ENCODE peak calls at places on chromosomes 12 and 14, in ten cellular contexts. V is cardiac muscle cell, L is LNCaP clone FGC, N is tibial nerve, U is fibroblast of the aortic adventitia, K is mucosa of descending colon, B is HCT116, F is Karpas-422, Q is HL-60, S is uterus. M is an unnamed sample.

GRCh38 chr14:50335389-50335788 is 23.3 kb downstream of the DMAC2L start:
- DNase-seq in Q (no peak), V (peak), N (peak), K (no peak), F (no peak), U (peak), B (no peak), S (peak), L (peak), M (no peak)

GRCh38 chr12:3101309-3102022 is 24.3 kb downstream of the TSPAN9 start:
- DNase-seq in N (no peak), L (no peak), U (peak), V (peak), F (no peak), Q (no peak), K (no peak), S (peak), B (no peak), M (no peak)

GRCh38 chr14:73718742-73719251 is 4.6 kb upstream of the PNMA1 start:
- DNase-seq in V (no peak), K (no peak), N (no peak), U (no peak), S (peak), B (no peak), L (no peak), Q (no peak), F (no peak), M (no peak)

GRCh38 chr12:31323466-31324115 is 2.4 kb downstream of the SINHCAF start:
- DNase-seq in N (peak), B (no peak), F (peak), L (no peak), K (peak), S (no peak), U (no peak), V (peak), Q (peak), M (no peak)

GRCh38 chr12:55698241-55698955 is 9.3 kb downstream of the ITGA7 start:
- DNase-seq in L (no peak), Q (no peak), B (no peak), S (peak), K (no peak), F (no peak), N (no peak), U (no peak), V (no peak), M (no peak)

GRCh38 chr12:48826209-48826855 is 8.0 kb downstream of the CACNB3 start:
- DNase-seq in S (no peak), V (no peak), F (peak), Q (no peak), N (no peak), U (no peak), K (no peak), L (no peak), B (no peak), M (no peak)

GRCh38 chr12:12915654-12916053 is 24.3 kb downstream of the GPRC5A start:
- DNase-seq in S (no peak), F (no peak), L (no peak), N (no peak), Q (no peak), B (no peak), V (no peak), U (no peak), K (no peak), M (no peak)

GRCh38 chr12:2652011-2652400 is 142.8 kb upstream of the FKBP4 start:
- DNase-seq in S (no peak), K (no peak), U (no peak), N (no peak), F (no peak), Q (no peak), B (no peak), L (no peak), V (no peak), M (no peak)

GRCh38 chr14:100578552-100578951 is 8.7 kb downstream of the BEGAIN start:
- DNase-seq in U (no peak), K (no peak), S (no peak), Q (no peak), L (no peak), F (no peak), B (no peak), N (no peak), V (peak), M (no peak)

GRCh38 chr12:6091786-6092566 is 32.5 kb downstream of the VWF start:
- DNase-seq in V (no peak), L (no peak), N (no peak), S (no peak), F (no peak), B (no peak), U (no peak), Q (no peak), K (no peak), M (no peak)

GRCh38 chr12:7319934-7320333 is 16.1 kb downstream of the ACSM4 start:
- DNase-seq in B (no peak), V (no peak), L (no peak), S (no peak), U (no peak), K (no peak), Q (no peak), N (no peak), F (peak), M (no peak)

GRCh38 chr12:82529954-82530353 is 156.8 kb upstream of the TMTC2 start:
- DNase-seq in B (no peak), V (no peak), L (no peak), N (no peak), F (no peak), Q (no peak), U (no peak), S (no peak), K (no peak), M (no peak)

GRCh38 chr14:95458459-95458858 is 58.0 kb downstream of the SYNE3 start:
- DNase-seq in Q (no peak), B (no peak), S (no peak), V (no peak), L (no peak), K (peak), N (no peak), U (no peak), F (no peak), M (no peak)

GRCh38 chr12:227286-227915 is 13.4 kb upstream of the SLC6A12 start:
- DNase-seq in B (no peak), N (no peak), Q (no peak), U (no peak), L (no peak), K (no peak), S (peak), F (no peak), V (no peak), M (no peak)

GRCh38 chr12:40208707-40209106 is 16.1 kb upstream of the LRRK2 start:
- DNase-seq in N (peak), U (no peak), S (no peak), V (no peak), Q (peak), L (no peak), F (no peak), B (no peak), K (no peak), M (no peak)

GRCh38 chr14:55600784-55601561 is 21.0 kb downstream of the KTN1 start:
- DNase-seq in S (no peak), F (no peak), N (no peak), K (no peak), B (no peak), V (peak), L (no peak), Q (no peak), U (peak), M (no peak)

GRCh38 chr12:8712572-8712971 is 14.8 kb downstream of the RIMKLB start:
- DNase-seq in V (no peak), U (no peak), K (no peak), S (no peak), L (no peak), F (no peak), N (no peak), B (no peak), Q (no peak), M (no peak)

GRCh38 chr12:61694214-61694613 is 566.0 kb upstream of the USP15 start:
- DNase-seq in N (no peak), U (no peak), K (no peak), Q (no peak), S (no peak), F (no peak), B (no peak), V (no peak), L (no peak), M (no peak)

GRCh38 chr12:113436993-113437728 is 15.0 kb downstream of the SDSL start:
- DNase-seq in S (no peak), L (no peak), V (no peak), U (no peak), K (no peak), B (no peak), N (no peak), Q (no peak), F (no peak), M (no peak)

GRCh38 chr12:41967668-41968649 is 176.7 kb downstream of the GXYLT1 start:
- DNase-seq in V (peak), Q (no peak), K (no peak), U (no peak), L (no peak), B (no peak), N (no peak), S (no peak), F (no peak), M (no peak)

GRCh38 chr12:11861155-11861863 is 209.4 kb upstream of the BCL2L14 start:
- DNase-seq in S (no peak), F (no peak), B (no peak), K (no peak), U (no peak), N (no peak), Q (no peak), L (no peak), V (no peak), M (no peak)

GRCh38 chr12:57592551-57593165 is 1.7 kb downstream of the PIP4K2C start:
- DNase-seq in F (no peak), S (no peak), N (no peak), B (no peak), V (no peak), K (no peak), U (no peak), L (no peak), Q (no peak), M (no peak)

GRCh38 chr12:43882578-43883178 is 46.8 kb downstream of the TMEM117 start:
- DNase-seq in N (peak), F (peak), Q (peak), L (peak), U (peak), K (no peak), S (no peak), B (peak), V (peak), M (no peak)

GRCh38 chr14:68135028-68135427 is 315.4 kb downstream of the RAD51B start:
- DNase-seq in L (no peak), V (no peak), Q (no peak), S (no peak), N (no peak), B (no peak), F (no peak), K (no peak), U (no peak), M (no peak)

GRCh38 chr12:27474344-27474743 is 27.8 kb downstream of the SMCO2 start:
- DNase-seq in V (peak), Q (no peak), K (no peak), L (no peak), F (peak), S (no peak), B (no peak), N (no peak), U (peak), M (no peak)

GRCh38 chr12:113231275-113232231 is 10.3 kb downstream of the TPCN1 start:
- DNase-seq in B (peak), Q (no peak), F (no peak), K (no peak), L (no peak), S (no peak), V (peak), N (no peak), U (peak), M (no peak)

GRCh38 chr14:98136420-98136819 is 1135.6 kb downstream of the BCL11B start:
- DNase-seq in Q (no peak), S (no peak), B (no peak), V (no peak), F (no peak), N (no peak), U (no peak), K (no peak), L (no peak), M (no peak)

GRCh38 chr14:53808042-53808441 is 148.6 kb downstream of the BMP4 start:
- DNase-seq in V (no peak), U (no peak), N (no peak), K (no peak), Q (no peak), S (no peak), F (no peak), B (no peak), L (no peak), M (no peak)

GRCh38 chr14:74475678-74476077 is 17.4 kb downstream of the NPC2 start:
- DNase-seq in Q (no peak), U (peak), F (no peak), L (no peak), S (no peak), V (peak), K (no peak), B (no peak), N (no peak), M (no peak)

GRCh38 chr12:120836119-120836684 is 68.0 kb downstream of the SPPL3 start:
- DNase-seq in Q (no peak), S (no peak), V (no peak), B (no peak), L (peak), F (no peak), N (no peak), K (no peak), U (no peak), M (no peak)

GRCh38 chr14:101817511-101818001 is 56.0 kb downstream of the PPP2R5C start:
- DNase-seq in V (no peak), K (no peak), S (no peak), Q (no peak), F (no peak), N (no peak), L (no peak), U (no peak), B (no peak), M (no peak)

DNA sequence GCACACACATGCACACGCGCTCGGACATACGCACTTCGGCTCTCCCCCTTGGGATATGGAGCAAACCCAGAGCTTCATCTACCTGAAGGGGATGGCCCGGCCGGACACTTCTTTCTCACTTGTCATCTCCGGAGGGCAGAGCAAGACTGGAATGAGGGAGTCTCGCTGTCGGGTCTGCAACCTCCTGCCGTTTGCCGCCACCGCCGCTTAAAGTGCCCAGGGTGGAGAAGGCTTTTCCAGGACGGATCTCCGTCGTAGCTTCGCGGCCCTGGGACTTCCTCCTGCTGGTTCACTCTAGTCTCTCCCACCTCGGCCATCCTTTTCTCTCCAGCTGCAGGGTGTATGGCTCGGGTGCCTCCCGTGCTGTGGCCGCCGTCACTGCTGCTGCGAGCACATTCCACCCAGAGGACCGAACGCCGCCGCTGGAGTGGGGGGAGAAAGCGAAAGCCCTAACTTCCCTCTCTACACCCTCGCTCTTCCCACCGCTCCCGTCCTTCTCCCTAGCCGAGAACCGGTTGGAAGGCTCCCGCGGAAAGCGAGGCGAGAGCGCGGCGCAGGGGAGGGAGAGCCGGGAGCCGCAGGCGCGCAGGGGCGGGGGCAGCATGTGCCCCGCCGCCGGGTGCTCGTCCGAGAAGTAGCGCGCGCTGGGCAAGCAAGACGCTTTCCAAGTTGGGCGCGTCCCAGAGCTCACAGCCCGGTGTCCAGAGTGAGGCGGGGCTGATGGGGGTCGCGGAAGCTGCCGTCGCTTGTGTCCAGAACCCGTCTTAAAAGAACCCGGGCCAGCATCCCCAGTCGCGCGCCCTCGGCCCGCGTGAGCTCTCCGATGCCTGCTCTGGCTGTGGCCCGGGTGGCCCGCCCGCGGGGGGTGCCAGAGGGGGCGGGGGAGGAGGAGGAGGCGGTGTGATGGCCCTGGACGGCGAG is at the start of gene TRHDE:
- DNase-seq in N (no peak), V (peak), L (no peak), K (no peak), U (peak), B (no peak), F (no peak), Q (peak), S (peak), M (no peak)
- H3K4me3 ChIP-seq in N (peak), V (peak), L (peak), K (no peak), U (peak), B (peak), F (no peak), Q (peak), S (peak), M (peak)

DNA sequence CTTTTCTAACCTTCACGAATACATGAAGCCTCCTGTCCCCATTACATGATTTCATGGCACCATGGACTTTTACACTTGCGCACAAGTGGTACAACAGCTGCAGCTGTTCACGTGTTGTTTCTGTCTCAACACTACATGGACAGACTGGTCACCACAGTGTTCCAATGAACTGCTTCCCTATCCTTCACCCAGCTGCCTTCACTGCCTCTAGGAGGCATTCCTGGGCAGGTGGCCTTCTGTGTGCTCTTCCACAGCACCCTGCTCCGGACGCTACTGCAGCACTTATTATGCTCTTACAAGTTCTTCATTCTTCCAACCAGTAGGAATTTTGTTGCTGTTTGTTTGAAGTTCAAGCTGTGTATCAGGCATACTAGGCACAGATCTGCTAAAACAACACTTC is 1.5 kb downstream of the MTERF2 start:
- DNase-seq in U (no peak), K (no peak), F (no peak), B (no peak), L (no peak), S (no peak), N (no peak), Q (no peak), V (no peak), M (no peak)
- H3K4me3 ChIP-seq in U (no peak), K (no peak), F (no peak), B (no peak), L (no peak), S (no peak), N (peak), Q (no peak), V (peak), M (no peak)

DNA sequence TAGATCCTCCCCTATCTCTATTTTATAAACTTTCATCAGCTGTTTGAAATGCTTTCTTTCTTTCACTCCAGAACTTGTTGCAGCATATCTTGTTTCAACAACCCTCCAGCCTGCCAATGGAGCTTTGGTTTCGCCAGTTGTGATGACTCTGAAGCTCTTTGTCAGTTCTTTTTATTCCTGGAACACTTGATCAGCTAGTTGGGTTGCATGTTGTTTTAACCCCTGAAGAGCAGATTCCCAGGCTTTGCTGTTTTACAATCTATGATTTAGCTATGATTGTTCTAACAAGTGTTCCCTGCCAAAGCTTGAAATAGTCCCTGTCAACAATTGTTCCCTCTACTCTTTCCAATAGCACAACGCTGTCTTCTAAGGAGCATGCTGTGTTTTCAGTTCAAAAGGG is 50.6 kb upstream of the FUT8 start:
- DNase-seq in F (no peak), V (peak), L (no peak), K (no peak), B (no peak), Q (no peak), S (no peak), N (peak), U (peak), M (no peak)
- H3K4me3 ChIP-seq in F (no peak), V (no peak), L (no peak), K (no peak), B (no peak), Q (no peak), S (no peak), N (no peak), U (no peak), M (no peak)

GRCh38 chr12:116381744-116382455 is 104.4 kb upstream of the MED13L start:
- DNase-seq in S (no peak), N (no peak), Q (no peak), U (peak), B (no peak), L (no peak), F (no peak), V (peak), K (no peak), M (no peak)
- H3K4me3 ChIP-seq in S (no peak), N (peak), Q (no peak), U (peak), B (no peak), L (no peak), F (no peak), V (no peak), K (no peak), M (no peak)

GRCh38 chr14:70811065-70811464 is 1.8 kb upstream of the MAP3K9 start:
- DNase-seq in K (no peak), Q (no peak), N (no peak), S (no peak), B (no peak), F (no peak), V (no peak), L (no peak), U (no peak), M (no peak)

GRCh38 chr14:70809238-70810214 is at the start of gene MAP3K9:
- DNase-seq in S (peak), K (peak), N (no peak), U (no peak), Q (peak), B (peak), F (peak), L (peak), V (peak), M (peak)

GRCh38 chr14:70812124-70812818 is 3.0 kb upstream of the MAP3K9 start:
- DNase-seq in B (no peak), K (no peak), Q (no peak), V (no peak), F (no peak), L (no peak), U (no peak), N (no peak), S (no peak), M (peak)

GRCh38 chr14:70811578-70811977 is 2.3 kb upstream of the MAP3K9 start:
- DNase-seq in Q (no peak), S (no peak), L (no peak), U (no peak), B (no peak), N (no peak), K (no peak), V (no peak), F (no peak), M (no peak)

GRCh38 chr14:70810621-70811020 is 1.3 kb upstream of the MAP3K9 start:
- DNase-seq in L (no peak), U (no peak), V (no peak), F (no peak), B (no peak), N (no peak), K (no peak), S (no peak), Q (no peak), M (no peak)
- H3K4me3 ChIP-seq in L (peak), U (no peak), V (peak), F (peak), B (peak), N (no peak), K (no peak), S (no peak), Q (no peak), M (no peak)

GRCh38 chr14:91388551-91388975 is 29.1 kb downstream of the CCDC88C start:
- DNase-seq in B (no peak), N (no peak), V (no peak), U (no peak), S (no peak), Q (peak), L (no peak), K (no peak), F (no peak), M (no peak)
- H3K4me3 ChIP-seq in B (no peak), N (no peak), V (no peak), U (no peak), S (no peak), Q (no peak), L (no peak), K (no peak), F (no peak), M (no peak)

M was measured in lung.